ENCODE peak calls at places on chromosome 22, in nine cellular contexts. I is BE2C, S is tibial artery, A is HL-60, B is stomach, R is testis, U is WERI-Rb-1, D is ovary, P is fibroblast of lung. X is an unnamed sample. For H3K27me3, the result is how much of the 10 kb centered on the place peaks cover.

GRCh38 chr22:17580461-17581031 is 17.2 kb downstream of the SLC25A18 start:
- DNase-seq in U (no peak), B (peak), A (no peak), P (peak), I (no peak), D (no peak), R (peak), S (no peak), X (no peak)

GRCh38 chr22:44883011-44883421 is 126.8 kb downstream of the PHF21B start:
- DNase-seq in A (no peak), P (no peak), I (no peak), D (no peak), B (no peak), R (no peak), S (no peak), U (no peak), X (no peak)

GRCh38 chr22:41512421-41513194 is 31.7 kb downstream of the POLR3H start:
- DNase-seq in A (no peak), R (peak), D (peak), P (peak), U (peak), S (no peak), I (peak), B (no peak), X (no peak)

GRCh38 chr22:36901411-36902142 is 11.9 kb upstream of the CSF2RB start:
- DNase-seq in D (no peak), I (no peak), U (no peak), A (peak), P (no peak), R (no peak), S (no peak), B (no peak), X (peak)

GRCh38 chr22:38948181-38948940 is 9.0 kb upstream of the APOBEC3A start:
- DNase-seq in D (no peak), B (no peak), R (no peak), S (no peak), I (no peak), A (no peak), P (no peak), U (no peak), X (no peak)

GRCh38 chr22:36267058-36267457 is 14.1 kb downstream of the APOL1 start:
- DNase-seq in U (no peak), A (no peak), D (no peak), B (no peak), P (no peak), R (no peak), S (no peak), I (no peak), X (no peak)

GRCh38 chr22:44926491-44927415 is 83.1 kb downstream of the PHF21B start:
- DNase-seq in R (no peak), A (no peak), I (no peak), U (no peak), B (no peak), P (no peak), D (no peak), S (no peak), X (no peak)

GRCh38 chr22:31210830-31211503 is 1.1 kb upstream of the LIMK2 start:
- DNase-seq in S (peak), D (no peak), B (no peak), U (peak), A (no peak), R (no peak), I (no peak), P (no peak), X (no peak)

GRCh38 chr22:41106122-41106968 is 14.0 kb downstream of the EP300 start:
- DNase-seq in D (no peak), U (no peak), S (no peak), R (no peak), P (peak), B (no peak), I (no peak), A (no peak), X (no peak)

GRCh38 chr22:20645954-20646353 is 128.0 kb upstream of the SERPIND1 start:
- DNase-seq in B (no peak), I (no peak), A (no peak), R (no peak), S (no peak), D (no peak), P (no peak), U (no peak), X (no peak)

GRCh38 chr22:50016988-50017700 is 4.6 kb upstream of the IL17REL start:
- DNase-seq in A (no peak), D (no peak), I (peak), S (no peak), B (peak), U (peak), P (peak), R (no peak), X (peak)
- H3K4me3 ChIP-seq in A (no peak), D (no peak), I (no peak), S (no peak), B (no peak), U (no peak), P (no peak), R (no peak), X (peak)

GRCh38 chr22:47154621-47155081 is 392.2 kb downstream of the TBC1D22A start:
- DNase-seq in P (peak), D (peak), B (peak), I (peak), A (no peak), U (no peak), R (peak), S (no peak), X (no peak)
- TF ChIP-seq CTCF in P (peak), D (no peak), B (no peak), I (peak), A (no peak), U (no peak), R (no peak), S (no peak), X (no peak)

DNA sequence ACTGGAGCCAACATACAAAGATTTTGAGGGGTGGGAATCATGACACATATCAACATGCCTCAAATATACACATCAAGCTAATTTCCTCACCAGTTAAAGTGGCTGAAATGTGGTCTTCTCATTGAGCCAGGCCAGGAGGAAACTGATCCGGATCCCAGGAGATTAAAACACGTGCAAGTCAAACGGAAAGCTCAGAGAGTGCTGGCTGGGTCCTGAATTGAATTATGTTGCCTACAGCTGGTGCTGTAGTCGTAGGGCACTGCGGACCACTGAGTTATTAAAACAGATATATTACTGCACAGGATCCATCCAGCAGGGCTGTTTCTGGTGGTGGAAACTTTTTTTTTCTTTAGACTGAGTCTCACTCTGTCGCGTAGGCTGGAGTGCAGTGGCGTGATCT is 14.1 kb upstream of the WNT7B start:
- DNase-seq in R (no peak), U (peak), B (no peak), A (no peak), I (peak), P (no peak), S (no peak), D (no peak), X (no peak)
- H3K27me3 ChIP-seq in R (under half), U (under half), B (under half), A (under half), I (under half), P (under half), S (under half), D (under half), X (under half)

GRCh38 chr22:46062971-46063631 is 86.1 kb upstream of the WNT7B start:
- DNase-seq in A (no peak), R (peak), P (peak), S (peak), U (no peak), B (peak), D (no peak), I (no peak), X (no peak)
- H3K4me3 ChIP-seq in A (no peak), R (no peak), P (no peak), S (peak), U (no peak), B (no peak), D (no peak), I (no peak), X (no peak)

GRCh38 chr22:50621948-50622722 is 5.8 kb downstream of the ARSA start:
- DNase-seq in A (peak), B (peak), U (no peak), S (no peak), P (no peak), R (no peak), I (no peak), D (no peak), X (no peak)
- TF ChIP-seq CTCF in A (peak), B (no peak), U (no peak), S (no peak), P (peak), R (no peak), I (peak), D (no peak), X (peak)

GRCh38 chr22:22042599-22043295 is 60.2 kb upstream of the TOP3B start:
- DNase-seq in P (no peak), I (no peak), B (no peak), A (no peak), R (no peak), U (no peak), D (no peak), S (no peak), X (no peak)

GRCh38 chr22:22045576-22046335 is 63.2 kb upstream of the TOP3B start:
- DNase-seq in R (no peak), B (no peak), U (no peak), D (no peak), S (no peak), I (no peak), A (no peak), P (no peak), X (no peak)

GRCh38 chr22:22043296-22044078 is 60.9 kb upstream of the TOP3B start:
- DNase-seq in B (no peak), U (no peak), R (no peak), S (no peak), P (no peak), I (no peak), D (no peak), A (no peak), X (peak)

GRCh38 chr22:22042009-22042408 is 59.4 kb upstream of the TOP3B start:
- DNase-seq in I (no peak), B (no peak), S (no peak), R (no peak), U (no peak), A (no peak), P (no peak), D (no peak), X (no peak)

DNA sequence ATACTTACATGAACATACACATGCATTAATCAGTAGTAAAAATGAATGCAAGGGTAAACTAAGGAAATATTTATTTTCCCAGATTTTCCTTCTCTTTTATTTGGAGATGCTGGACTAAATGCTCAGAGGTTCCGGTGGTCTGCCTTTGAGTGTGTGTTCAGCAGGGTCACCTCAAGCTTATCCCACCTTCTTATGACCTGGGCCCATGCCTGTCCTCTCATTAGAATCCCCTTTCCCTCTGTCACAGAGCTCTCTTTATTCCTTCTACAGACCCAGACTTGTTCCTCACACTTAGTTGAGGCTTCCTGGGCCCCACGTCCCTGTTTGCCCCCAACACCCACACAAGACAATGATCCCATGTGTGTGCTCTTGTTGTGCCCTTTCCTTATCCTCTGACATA is 61.6 kb upstream of the TOP3B start:
- DNase-seq in B (no peak), S (no peak), I (no peak), D (no peak), R (no peak), A (no peak), P (no peak), U (no peak), X (no peak)
- H3K27me3 ChIP-seq in B (under half), S (under half), I (under half), D (under half), R (under half), A (under half), P (under half), U (under half), X (under half)

GRCh38 chr22:25567305-25567704 is 2.8 kb downstream of the GRK3 start:
- DNase-seq in S (no peak), I (no peak), P (no peak), R (no peak), B (no peak), U (no peak), A (peak), D (no peak), X (peak)

GRCh38 chr22:25569983-25570382 is 5.5 kb downstream of the GRK3 start:
- DNase-seq in S (no peak), I (no peak), U (no peak), B (no peak), P (no peak), A (peak), D (no peak), R (no peak), X (peak)

GRCh38 chr22:25566812-25567211 is 2.3 kb downstream of the GRK3 start:
- DNase-seq in U (no peak), P (no peak), A (peak), I (no peak), R (no peak), S (no peak), D (no peak), B (no peak), X (peak)

GRCh38 chr22:25573822-25574221 is 9.3 kb downstream of the GRK3 start:
- DNase-seq in U (no peak), S (no peak), A (no peak), R (no peak), I (no peak), B (no peak), P (no peak), D (no peak), X (no peak)

GRCh38 chr22:25572708-25573161 is 8.3 kb downstream of the GRK3 start:
- DNase-seq in D (no peak), P (no peak), R (no peak), B (no peak), S (no peak), U (no peak), A (peak), I (no peak), X (peak)
- H3K4me3 ChIP-seq in D (no peak), P (no peak), R (no peak), B (no peak), S (no peak), U (no peak), A (no peak), I (no peak), X (no peak)